ENCODE peak calls at places on chromosomes 13 and 19, in five cellular contexts. Z, A, I, W and X are unnamed samples.

GRCh38 chr19:48991823-48992570 is 1.1 kb downstream of the GYS1 start:
- DNase-seq in I (peak; percentile 37), W (peak; percentile 92), A (peak; percentile 88), Z (peak; percentile 64), X (peak; percentile 59)

GRCh38 chr19:5697890-5698634 is 8.0 kb downstream of the RPL36 start:
- DNase-seq in I (no peak), A (peak; percentile 3), W (no peak), Z (peak; percentile 1), X (peak; percentile 58)

GRCh38 chr13:97367427-97367826 is 66.5 kb upstream of the RAP2A start:
- DNase-seq in A (peak; percentile 42), W (peak; percentile 86), I (no peak), Z (peak; percentile 26), X (no peak)

GRCh38 chr13:77460195-77460594 is 75.3 kb upstream of the SCEL start:
- DNase-seq in I (no peak), W (no peak), Z (no peak), A (no peak), X (no peak)

GRCh38 chr13:21389124-21389523 is 70.0 kb downstream of the ZDHHC20 start:
- DNase-seq in Z (no peak), W (no peak), I (no peak), A (no peak), X (no peak)

GRCh38 chr13:48258002-48258401 is 25.0 kb downstream of the ITM2B start:
- DNase-seq in Z (no peak), I (no peak), A (no peak), W (no peak), X (no peak)

GRCh38 chr13:112159575-112160547 is 92.9 kb downstream of the SOX1 start:
- DNase-seq in W (no peak), A (peak; percentile 69), Z (peak; percentile 42), I (no peak), X (no peak)

GRCh38 chr19:43132696-43133095 is 50.2 kb upstream of the PSG2 start:
- DNase-seq in A (no peak), I (no peak), W (peak; percentile 70), Z (no peak), X (no peak)

GRCh38 chr13:30881931-30882899 is 23.9 kb upstream of the MEDAG start:
- DNase-seq in Z (no peak), A (no peak), W (peak; percentile 36), I (no peak), X (peak; percentile 58)

GRCh38 chr19:13404236-13404635 is 102.0 kb downstream of the CACNA1A start:
- DNase-seq in I (no peak), Z (no peak), W (no peak), A (no peak), X (no peak)

GRCh38 chr13:101181076-101181685 is 235.1 kb downstream of the NALCN start:
- DNase-seq in A (no peak), I (no peak), Z (no peak), W (no peak), X (no peak)

GRCh38 chr19:4523306-4524110 is 5.2 kb upstream of the PLIN4 start:
- DNase-seq in W (peak; percentile 58), Z (peak; percentile 74), A (no peak), I (peak; percentile 39), X (peak; percentile 86)

GRCh38 chr19:2540646-2541454 is 64.9 kb downstream of the GADD45B start:
- DNase-seq in Z (peak; percentile 99), A (peak; percentile 96), W (peak; percentile 100), I (no peak), X (no peak)

GRCh38 chr19:34265221-34265650 is 10.9 kb downstream of the GARRE1 start:
- DNase-seq in I (no peak), Z (peak; percentile 66), A (no peak), W (no peak), X (no peak)

GRCh38 chr19:7450243-7451223 is 38.3 kb downstream of the PEX11G start:
- DNase-seq in W (peak; percentile 10), I (peak; percentile 64), Z (no peak), A (peak; percentile 63), X (no peak)

GRCh38 chr19:41860419-41861097 is 503 bp downstream of the RPS19 start:
- DNase-seq in Z (no peak), W (peak; percentile 56), A (no peak), I (peak; percentile 33), X (peak; percentile 14)

GRCh38 chr19:18951721-18952281 is 10.8 kb upstream of the HOMER3 start:
- DNase-seq in W (peak; percentile 87), A (no peak), I (no peak), Z (no peak), X (no peak)

GRCh38 chr19:45339629-45340028 is 921 bp upstream of the KLC3 start:
- DNase-seq in I (no peak), Z (no peak), W (no peak), A (no peak), X (no peak)

GRCh38 chr19:43735957-43736356 is 18.8 kb downstream of the SMG9 start:
- DNase-seq in A (no peak), I (no peak), W (peak; percentile 45), Z (no peak), X (no peak)

GRCh38 chr13:85405316-85405897 is 393.8 kb downstream of the SLITRK6 start:
- DNase-seq in W (no peak), I (no peak), Z (peak; percentile 7), A (no peak), X (no peak)

GRCh38 chr19:728011-728410 is 19.3 kb downstream of the PALM start:
- DNase-seq in A (no peak), W (no peak), I (no peak), Z (no peak), X (no peak)

GRCh38 chr13:41107104-41107571 is 25.5 kb downstream of the KBTBD6 start:
- DNase-seq in A (no peak), Z (peak; percentile 11), I (no peak), W (no peak), X (no peak)

GRCh38 chr13:48526269-48526668 is 6.6 kb downstream of the RCBTB2 start:
- DNase-seq in W (no peak), A (no peak), I (no peak), Z (no peak), X (no peak)

GRCh38 chr13:46656786-46657185 is 103.8 kb downstream of the LRCH1 start:
- DNase-seq in I (no peak), W (no peak), A (no peak), Z (no peak), X (no peak)

GRCh38 chr19:48613024-48613851 is 1.6 kb downstream of the FAM83E start:
- DNase-seq in I (no peak), Z (no peak), A (no peak), W (no peak), X (no peak)

GRCh38 chr13:64662887-64663593 is 2567.1 kb downstream of the PCDH9 start:
- DNase-seq in I (no peak), Z (no peak), W (no peak), A (no peak), X (no peak)

GRCh38 chr19:51547397-51548212 is 16.1 kb upstream of the SIGLEC6 start:
- DNase-seq in A (no peak), Z (no peak), W (no peak), I (no peak), X (no peak)

GRCh38 chr19:57321164-57321563 is 892 bp downstream of the ZNF543 start:
- DNase-seq in Z (no peak), W (peak; percentile 18), I (no peak), A (no peak), X (no peak)

GRCh38 chr13:34357435-34358232 is 539.7 kb downstream of the RFC3 start:
- DNase-seq in W (peak; percentile 95), Z (peak; percentile 2), I (no peak), A (no peak), X (no peak)

GRCh38 chr19:42037649-42038048 is 32.4 kb downstream of the GRIK5 start:
- DNase-seq in A (no peak), W (no peak), I (no peak), Z (no peak), X (no peak)

DNA sequence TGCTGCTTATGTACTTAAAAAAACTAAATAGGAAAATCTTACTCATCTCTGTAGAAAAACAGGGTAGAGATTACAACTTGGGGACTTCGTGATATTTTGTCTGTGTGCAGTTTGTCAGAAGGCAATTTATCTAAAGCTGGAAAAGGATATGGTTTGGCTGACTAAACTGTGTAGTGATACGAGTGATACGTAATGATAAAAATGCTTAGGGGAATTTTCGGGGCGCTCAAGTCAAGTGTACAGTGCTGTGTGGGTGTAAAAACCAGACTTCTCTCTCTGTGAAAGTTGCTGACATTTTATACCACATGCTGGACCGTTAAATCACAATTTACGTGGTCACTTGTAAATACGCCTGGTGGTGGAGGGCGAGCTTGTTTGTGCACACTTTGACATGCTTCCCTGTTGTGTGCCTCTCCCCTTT is 221.7 kb downstream of the KCNRG start:
- DNase-seq in I (no peak), A (no peak), W (no peak), Z (no peak), X (no peak)
- H3K4me3 ChIP-seq in I (no peak overlapping the region), A (no peak overlapping the region), W (no peak overlapping the region), Z (no peak overlapping the region), X (no peak overlapping the region)

GRCh38 chr13:99018418-99019180 is 40.7 kb upstream of the DOCK9 start:
- DNase-seq in I (no peak), W (peak; percentile 50), Z (no peak), A (no peak), X (no peak)
- H3K4me1 ChIP-seq in I (no peaks in the 10 kb centered on the region), W (no peaks in the 10 kb centered on the region), Z (peaks cover 3% of the 10 kb centered on the region), A (no peaks in the 10 kb centered on the region), X (peaks cover 6% of the 10 kb centered on the region)

GRCh38 chr19:27889156-27889555 is 1323.8 kb downstream of the UQCRFS1 start:
- DNase-seq in I (no peak), A (no peak), Z (no peak), W (no peak), X (no peak)
- H3K9me2 ChIP-seq in I (no peaks in the 10 kb centered on the region), A (no peaks in the 10 kb centered on the region), Z (no peaks in the 10 kb centered on the region), W (no peaks in the 10 kb centered on the region), X (no peaks in the 10 kb centered on the region)

GRCh38 chr19:40565910-40566495 is 10.7 kb upstream of the SHKBP1 start:
- DNase-seq in W (no peak), I (no peak), A (no peak), Z (no peak), X (peak; percentile 37)

GRCh38 chr19:40565355-40565754 is 11.3 kb upstream of the SHKBP1 start:
- DNase-seq in Z (no peak), W (no peak), I (no peak), A (no peak), X (no peak)

GRCh38 chr19:40570313-40571004 is 6.2 kb upstream of the SHKBP1 start:
- DNase-seq in A (peak; percentile 100), Z (peak; percentile 100), I (peak; percentile 100), W (peak; percentile 100), X (peak; percentile 98)

GRCh38 chr19:40567750-40568494 is 8.8 kb upstream of the SHKBP1 start:
- DNase-seq in I (no peak), Z (peak; percentile 62), W (peak; percentile 35), A (no peak), X (peak; percentile 70)

DNA sequence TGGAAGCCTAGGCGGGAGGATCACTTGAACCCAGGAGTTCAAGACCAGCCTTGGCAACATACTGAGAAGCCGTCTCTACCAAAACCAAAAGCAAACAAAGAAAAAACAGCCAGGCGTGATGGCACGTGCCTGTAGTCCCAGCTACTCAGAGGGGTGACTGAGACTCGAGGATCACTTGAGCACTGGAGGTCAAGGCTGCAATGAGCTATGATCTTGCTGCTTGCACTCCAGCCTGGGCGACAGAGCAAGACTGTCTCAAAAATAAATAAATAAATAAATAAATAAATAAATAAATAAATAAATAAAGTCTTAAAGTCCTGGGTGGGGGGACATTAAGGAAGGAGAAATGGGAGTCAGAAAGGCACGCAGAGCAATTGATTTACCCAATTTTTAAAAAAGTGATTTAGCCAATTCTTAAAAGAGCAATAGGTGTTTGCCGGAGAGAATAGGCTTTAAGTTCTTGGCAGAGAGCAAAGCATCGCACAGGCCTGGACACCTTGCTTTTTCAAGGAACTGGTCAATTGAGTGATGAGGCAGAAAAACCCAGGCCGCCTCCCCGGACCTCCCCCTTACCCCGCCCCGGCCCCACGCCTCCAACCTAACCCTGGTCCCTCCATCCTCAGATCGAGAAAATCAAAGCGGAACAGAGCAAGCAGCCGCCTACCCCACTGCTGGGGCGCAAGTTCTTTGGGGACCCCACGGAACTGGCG is 9.5 kb upstream of the SHKBP1 start:
- DNase-seq in A (no peak), W (peak; percentile 38), Z (peak; percentile 55), I (no peak), X (peak; percentile 63)
- H3K4me3 ChIP-seq in A (no peak overlapping the region), W (peak overlapping the region; percentile 64), Z (peak overlapping the region; percentile 71), I (no peak overlapping the region), X (peak overlapping the region; percentile 40)